ENCODE peak calls at places on chromosome 21, in seven cellular contexts. W, X, H, O, B, C and T are unnamed samples.

GRCh38 chr21:21415741-21416140 is 417.5 kb downstream of the NCAM2 start:
- DNase-seq in W (no peak), B (no peak), C (no peak), X (no peak), H (no peak), O (peak; percentile 56), T (no peak)

GRCh38 chr21:40386301-40386911 is 460.6 kb downstream of the DSCAM start:
- DNase-seq in H (peak; percentile 58), W (peak; percentile 32), C (no peak), X (no peak), B (no peak), O (peak; percentile 25), T (no peak)

GRCh38 chr21:46218906-46219590 is 9.5 kb downstream of the LSS start:
- DNase-seq in H (no peak), O (no peak), B (no peak), X (no peak), C (no peak), W (no peak), T (no peak)

GRCh38 chr21:41865002-41865777 is 14.0 kb downstream of the PRDM15 start:
- DNase-seq in C (no peak), H (no peak), O (no peak), B (no peak), X (no peak), W (no peak), T (no peak)

GRCh38 chr21:25896657-25897056 is 161.9 kb downstream of the GABPA start:
- DNase-seq in B (no peak), H (no peak), W (no peak), C (no peak), O (no peak), X (no peak), T (no peak)

GRCh38 chr21:27787046-27787445 is 820.2 kb upstream of the ADAMTS5 start:
- DNase-seq in B (no peak), O (no peak), X (no peak), W (no peak), H (no peak), C (no peak), T (no peak)

GRCh38 chr21:27365394-27365793 is 398.5 kb upstream of the ADAMTS5 start:
- DNase-seq in O (peak; percentile 54), C (no peak), B (no peak), W (no peak), H (no peak), X (no peak), T (no peak)

GRCh38 chr21:39325458-39325857 is 12.0 kb upstream of the BRWD1 start:
- DNase-seq in W (no peak), O (no peak), B (no peak), C (no peak), H (no peak), X (no peak), T (no peak)

GRCh38 chr21:44972821-44973220 is 33.0 kb downstream of the SLX9 start:
- DNase-seq in X (no peak), W (no peak), O (peak; percentile 51), B (no peak), C (no peak), H (no peak), T (no peak)

GRCh38 chr21:44971672-44971995 is 31.8 kb downstream of the SLX9 start:
- DNase-seq in O (no peak), B (no peak), H (no peak), C (no peak), W (no peak), X (no peak), T (no peak)

GRCh38 chr21:44970766-44971671 is 31.2 kb downstream of the SLX9 start:
- DNase-seq in X (no peak), O (no peak), C (no peak), W (no peak), H (no peak), B (no peak), T (no peak)

GRCh38 chr21:44973598-44973997 is 33.8 kb downstream of the SLX9 start:
- DNase-seq in X (no peak), B (no peak), W (no peak), O (no peak), C (no peak), H (no peak), T (no peak)

DNA sequence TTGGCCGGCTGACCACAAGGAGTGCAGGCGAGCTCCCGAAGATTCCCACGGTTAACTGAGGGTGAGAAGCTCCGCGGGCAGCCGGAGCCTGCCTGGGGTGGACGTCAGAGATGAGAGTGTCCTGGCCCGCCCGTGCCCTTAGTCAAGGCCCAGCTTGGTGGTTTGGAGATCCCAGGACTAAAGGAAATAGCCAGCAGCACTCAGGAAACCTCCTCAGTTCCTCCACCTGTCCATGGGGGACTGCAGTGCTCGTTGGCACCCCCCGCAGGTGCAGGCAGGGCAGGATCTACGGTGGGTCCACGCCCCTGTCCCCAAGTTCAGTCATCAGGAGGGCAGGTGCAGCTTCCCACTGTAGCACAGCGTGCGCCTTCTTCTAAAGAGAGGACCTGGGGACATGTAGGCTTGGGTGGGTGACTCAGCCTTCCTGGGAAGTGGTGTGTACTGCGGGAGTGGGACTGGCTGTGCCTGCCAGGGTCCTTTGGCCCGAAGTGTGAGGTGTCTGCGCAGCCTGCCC is 32.5 kb downstream of the SLX9 start:
- DNase-seq in X (no peak), H (no peak), W (no peak), O (no peak), B (no peak), C (no peak), T (no peak)
- H3K27ac ChIP-seq in X (no peak overlapping the region), H (no peak overlapping the region), W (no peak overlapping the region), O (no peak overlapping the region), B (no peak overlapping the region), C (no peak overlapping the region), T (no peak overlapping the region)

DNA sequence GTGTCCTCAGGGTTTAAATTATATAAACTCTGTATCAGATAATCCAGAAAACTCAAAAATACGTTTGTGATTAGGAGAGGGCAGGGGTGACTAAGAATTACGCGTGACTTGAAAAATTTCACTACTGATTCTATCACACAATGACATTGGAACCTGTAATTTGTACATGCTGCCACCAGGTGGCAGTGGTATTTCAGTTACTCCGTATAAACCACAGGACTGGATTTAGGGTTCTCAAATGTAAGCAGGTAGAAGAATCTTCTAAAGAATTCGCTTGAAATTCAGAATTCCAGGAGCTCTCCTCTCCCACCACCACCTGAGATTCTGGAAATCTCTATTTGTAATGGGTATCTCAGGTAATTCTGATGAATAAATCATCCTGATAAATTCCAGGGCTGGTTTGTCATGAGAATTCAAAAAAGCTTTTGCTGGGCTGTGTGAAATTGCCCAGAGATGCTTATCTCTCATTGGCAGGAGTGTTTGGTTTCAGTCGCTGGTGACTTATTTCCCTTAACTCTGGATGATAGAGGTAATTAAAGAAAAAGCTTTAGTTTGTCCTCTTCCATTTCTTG is 1.7 kb upstream of the KRTAP7-1 start:
- DNase-seq in O (no peak), W (no peak), B (no peak), H (no peak), X (peak; percentile 8), C (no peak), T (no peak)
- TF ChIP-seq CTCF in O (peak; percentile 18), W (peak; percentile 53), B (peak; percentile 35), H (peak; percentile 27), X (peak; percentile 47), C (no peak), T (peak; percentile 36)

DNA sequence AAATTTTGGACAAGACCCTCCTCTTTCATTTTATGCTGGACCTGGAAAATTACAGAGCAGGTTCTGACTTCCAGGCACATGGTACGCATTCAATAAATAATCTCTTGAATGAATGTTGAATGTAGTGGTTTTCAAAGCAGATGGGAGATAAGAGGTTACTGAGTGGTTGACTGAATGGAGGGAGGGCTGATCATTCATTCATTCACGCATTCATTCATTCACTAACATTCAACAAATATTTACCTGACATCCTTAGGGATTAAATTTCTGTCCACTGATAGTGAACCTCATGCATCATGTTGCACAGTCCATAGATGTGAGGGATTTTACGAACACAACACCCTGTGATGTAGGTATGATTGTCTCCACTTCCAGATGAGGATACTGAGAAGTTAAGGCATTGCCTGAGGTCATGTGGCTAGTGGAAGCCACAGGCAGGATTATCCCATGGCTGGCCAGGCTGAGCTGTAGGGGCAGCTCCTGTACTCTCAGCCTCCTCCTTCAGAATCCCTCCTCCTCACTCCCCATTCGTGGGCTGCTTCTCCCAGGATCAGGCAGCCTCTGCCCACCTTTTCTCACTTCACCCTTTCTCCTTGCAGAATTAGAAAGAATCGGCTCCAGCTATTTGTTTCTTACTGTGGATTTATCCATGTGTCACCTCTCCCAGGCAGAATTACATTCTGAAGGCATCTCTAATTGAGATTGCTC is 48.4 kb upstream of the ATP5PO start:
- DNase-seq in X (no peak), B (no peak), W (no peak), H (no peak), C (no peak), O (no peak), T (no peak)
- H3K27ac ChIP-seq in X (no peak overlapping the region), B (no peak overlapping the region), W (no peak overlapping the region), H (no peak overlapping the region), C (no peak overlapping the region), O (no peak overlapping the region), T (no peak overlapping the region)

DNA sequence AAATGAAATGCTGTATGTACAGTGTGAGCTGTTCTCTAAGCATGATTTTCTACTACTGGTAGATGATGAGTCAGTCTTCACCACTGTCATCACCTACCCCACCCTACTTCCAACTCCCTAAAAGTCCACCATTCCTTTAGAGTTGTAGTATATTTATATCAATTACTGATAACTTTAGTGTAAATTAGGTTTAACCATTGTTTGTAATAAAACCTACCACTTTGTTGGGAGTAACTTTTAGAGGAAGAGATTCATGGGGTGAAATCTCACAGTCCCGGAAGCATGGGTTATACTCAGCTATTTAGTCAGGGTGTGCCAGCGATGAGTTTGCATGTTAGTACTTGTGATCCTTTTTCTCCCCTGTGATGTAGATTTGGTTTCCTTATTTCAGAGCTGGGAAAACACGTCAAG is 17.1 kb downstream of the MORC3 start:
- DNase-seq in W (no peak), B (no peak), O (peak; percentile 58), C (no peak), X (peak; percentile 50), H (no peak), T (no peak)
- TF ChIP-seq CTCF in W (no peak), B (no peak), O (no peak), C (no peak), X (no peak), H (no peak), T (no peak)

GRCh38 chr21:42997053-42997452 is 22.7 kb downstream of the PKNOX1 start:
- DNase-seq in X (peak; percentile 92), H (peak; percentile 36), O (peak; percentile 97), W (peak; percentile 60), C (no peak), B (no peak), T (no peak)
- H3K27ac ChIP-seq in X (peak overlapping the region; percentile 85), H (peak overlapping the region; percentile 48), O (peak overlapping the region; percentile 67), W (peak overlapping the region; percentile 36), C (no peak overlapping the region), B (peak overlapping the region; percentile 12), T (no peak overlapping the region)

GRCh38 chr21:34801519-34802132 is 132.8 kb downstream of the CLIC6 start:
- DNase-seq in B (no peak), C (peak; percentile 37), H (no peak), W (no peak), X (no peak), O (no peak), T (no peak)
- TF ChIP-seq CTCF in B (peak; percentile 37), C (peak; percentile 36), H (no peak), W (no peak), X (peak; percentile 52), O (peak; percentile 4), T (no peak)

GRCh38 chr21:14675774-14676530 is 129.8 kb upstream of the SAMSN1 start:
- DNase-seq in O (no peak), C (peak; percentile 30), X (no peak), H (no peak), B (peak; percentile 63), W (no peak), T (no peak)
- H3K27ac ChIP-seq in O (no peak overlapping the region), C (no peak overlapping the region), X (no peak overlapping the region), H (no peak overlapping the region), B (peak overlapping the region; percentile 23), W (no peak overlapping the region), T (peak overlapping the region; percentile 60)

GRCh38 chr21:24594082-24594481 is 1013.2 kb downstream of the MRPL39 start:
- DNase-seq in W (no peak), B (no peak), X (no peak), H (no peak), C (no peak), O (no peak), T (no peak)
- TF ChIP-seq CTCF in W (no peak), B (no peak), X (no peak), H (no peak), C (no peak), O (no peak), T (no peak)